ENCODE peak calls at places on chromosomes 12 and 14, in ten cellular contexts. U is CD8-positive, alpha-beta T cell; G is heart left ventricle; F is heart right ventricle; B is endodermal cell; S is HCT116; X is thoracic aorta; Y is body of pancreas; H is transverse colon; Q is H1. I is an unnamed sample. For H3K36me3, the result is how much of the 10 kb centered on the place peaks cover.

GRCh38 chr12:126747530-126748149 is 1519.3 kb upstream of the TMEM132C start:
- DNase-seq in U (peak), F (peak), Y (peak), Q (no peak), H (peak), B (peak), X (no peak), S (peak), G (peak), I (no peak)

GRCh38 chr14:68631058-68631690 is 161.7 kb downstream of the ZFP36L1 start:
- DNase-seq in H (no peak), F (no peak), Q (no peak), B (no peak), X (no peak), Y (no peak), U (no peak), G (no peak), S (no peak), I (no peak)

GRCh38 chr12:119673634-119674033 is 5.7 kb downstream of the PRKAB1 start:
- DNase-seq in Y (no peak), H (peak), U (no peak), X (no peak), S (no peak), G (peak), B (no peak), F (no peak), Q (no peak), I (peak)

GRCh38 chr12:131836193-131836592 is 8.0 kb downstream of the MMP17 start:
- DNase-seq in X (no peak), S (no peak), Q (no peak), B (no peak), H (no peak), G (no peak), Y (no peak), F (no peak), U (no peak), I (no peak)

GRCh38 chr14:33118653-33119052 is 180.0 kb downstream of the NPAS3 start:
- DNase-seq in B (no peak), S (no peak), Y (no peak), X (no peak), H (no peak), Q (no peak), U (no peak), F (no peak), G (no peak), I (no peak)

GRCh38 chr12:101780599-101780998 is 41.3 kb upstream of the SYCP3 start:
- DNase-seq in B (no peak), Q (no peak), S (no peak), H (no peak), U (no peak), G (no peak), F (no peak), X (no peak), Y (no peak), I (no peak)

GRCh38 chr14:71534506-71534905 is 397.7 kb upstream of the RGS6 start:
- DNase-seq in B (no peak), U (no peak), G (no peak), Y (no peak), S (no peak), X (no peak), Q (no peak), H (no peak), F (no peak), I (no peak)

GRCh38 chr12:46292754-46293402 is 24.0 kb upstream of the SLC38A1 start:
- DNase-seq in H (no peak), U (no peak), B (no peak), F (no peak), Q (no peak), S (no peak), G (no peak), X (no peak), Y (no peak), I (no peak)

GRCh38 chr12:92338671-92339070 is 193.0 kb upstream of the BTG1 start:
- DNase-seq in U (no peak), S (no peak), Y (no peak), F (no peak), B (no peak), G (no peak), Q (no peak), X (no peak), H (no peak), I (no peak)

GRCh38 chr14:91055016-91055415 is 5.4 kb downstream of the RPS6KA5 start:
- DNase-seq in F (no peak), S (no peak), H (no peak), B (no peak), U (no peak), Q (no peak), G (no peak), Y (no peak), X (no peak), I (no peak)

GRCh38 chr12:2161478-2161877 is 108.7 kb downstream of the CACNA1C start:
- DNase-seq in B (no peak), X (peak), Q (no peak), H (peak), F (peak), G (peak), Y (peak), U (no peak), S (no peak), I (peak)

GRCh38 chr12:122862110-122862634 is 26.9 kb downstream of the HIP1R start:
- DNase-seq in U (no peak), S (no peak), X (no peak), Y (no peak), G (no peak), F (no peak), B (peak), H (no peak), Q (no peak), I (peak)

GRCh38 chr12:6062427-6063378 is 61.8 kb downstream of the VWF start:
- DNase-seq in S (no peak), U (peak), Y (peak), G (no peak), Q (no peak), H (peak), X (no peak), F (no peak), B (peak), I (peak)

GRCh38 chr14:90641111-90642010 is 174.9 kb downstream of the TTC7B start:
- DNase-seq in S (no peak), F (no peak), G (no peak), U (no peak), Q (no peak), B (no peak), Y (no peak), H (no peak), X (no peak), I (no peak)

GRCh38 chr14:22549304-22549962 is 39.6 kb downstream of the DAD1 start:
- DNase-seq in H (no peak), S (no peak), F (no peak), G (no peak), U (no peak), Q (no peak), B (no peak), X (no peak), Y (no peak), I (no peak)

GRCh38 chr14:96177766-96178377 is 26.8 kb upstream of the BDKRB2 start:
- DNase-seq in H (no peak), X (no peak), Y (no peak), U (no peak), S (no peak), B (no peak), F (no peak), G (no peak), Q (no peak), I (peak)

DNA sequence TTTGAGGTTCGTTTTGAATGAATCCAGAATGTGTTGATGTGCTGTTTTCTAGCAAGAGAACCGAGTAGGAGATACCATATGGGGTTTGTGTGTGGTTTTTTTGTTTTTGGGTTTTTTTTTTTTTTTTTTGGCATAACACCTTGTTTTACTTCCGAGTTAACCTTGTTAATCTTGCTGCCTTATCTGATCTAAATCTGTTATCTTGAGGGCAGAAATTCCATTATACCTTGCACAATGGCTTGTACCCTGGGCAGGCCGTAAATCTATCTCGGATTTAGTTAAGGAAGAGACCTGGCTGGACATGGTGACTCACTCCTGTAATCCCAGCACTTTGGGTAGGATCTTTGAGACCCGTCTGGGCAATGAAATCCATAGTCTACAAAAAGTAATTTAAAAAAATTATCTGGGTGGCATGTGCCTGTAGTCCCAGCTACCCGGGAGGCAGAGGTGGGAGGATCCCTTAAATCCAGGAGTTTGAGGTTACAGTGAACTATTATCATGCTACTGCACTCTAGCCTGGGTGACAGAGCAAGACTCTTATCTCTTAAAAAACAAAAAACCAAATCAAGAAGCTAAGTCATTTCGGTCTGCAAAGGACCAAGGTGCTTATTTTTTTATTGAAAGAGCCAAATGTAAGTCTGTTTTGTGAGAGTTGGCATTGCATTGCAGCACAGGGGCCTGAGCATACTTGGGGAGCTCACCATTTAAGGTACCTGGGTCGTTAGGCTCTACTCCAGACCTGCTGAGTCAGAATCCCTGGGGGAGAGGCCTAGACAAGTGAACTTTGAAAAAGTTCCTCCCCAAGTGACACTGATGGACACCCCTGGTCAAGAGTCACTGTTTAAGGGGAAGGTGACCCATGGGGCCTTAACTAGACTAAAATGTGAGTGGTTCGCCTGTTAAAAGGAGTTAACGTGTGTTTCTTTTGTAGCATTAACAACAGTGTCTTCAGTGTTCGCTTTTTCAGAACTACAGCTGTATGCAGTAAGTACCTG is 6.7 kb downstream of the DLST start:
- DNase-seq in B (no peak), S (peak), F (no peak), Y (no peak), H (no peak), G (no peak), X (no peak), U (no peak), Q (no peak), I (no peak)
- H3K36me3 ChIP-seq in B (under half), S (under half), F (under half), Y (under half), H (under half), G (half or more), X (under half), U (under half), Q (under half), I (under half)

DNA sequence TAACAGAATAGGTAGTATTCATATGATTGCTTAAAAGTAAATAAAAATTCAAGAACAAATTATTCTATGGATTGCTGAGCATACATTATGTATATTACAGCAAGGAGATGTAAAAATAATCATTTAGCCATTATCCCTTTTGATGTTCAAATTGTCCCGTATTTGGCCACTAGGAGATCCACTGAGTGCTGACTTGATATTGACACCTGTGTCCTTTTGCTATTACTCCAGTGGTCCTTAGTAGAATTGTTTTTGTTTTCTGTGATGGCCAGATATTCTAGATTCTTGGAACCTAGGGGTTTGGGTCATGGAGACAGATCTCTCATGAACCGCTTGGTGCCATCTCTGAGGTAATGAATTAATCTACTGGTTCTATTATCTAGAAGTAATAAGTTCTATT is 16.8 kb downstream of the ERO1A start:
- DNase-seq in U (no peak), H (no peak), Y (no peak), Q (no peak), X (no peak), G (no peak), B (no peak), F (no peak), S (no peak), I (no peak)
- TF ChIP-seq CTCF in U (peak), H (peak), Y (no peak), Q (peak), X (peak), G (no peak), B (peak), F (no peak), S (peak), I (peak)

GRCh38 chr12:109192358-109192757 is 76.0 kb downstream of the ACACB start:
- DNase-seq in Q (no peak), X (no peak), U (no peak), H (no peak), G (no peak), F (no peak), B (peak), S (no peak), Y (no peak), I (no peak)
- H3K36me3 ChIP-seq in Q (under half), X (under half), U (under half), H (under half), G (half or more), F (under half), B (under half), S (under half), Y (under half), I (half or more)

DNA sequence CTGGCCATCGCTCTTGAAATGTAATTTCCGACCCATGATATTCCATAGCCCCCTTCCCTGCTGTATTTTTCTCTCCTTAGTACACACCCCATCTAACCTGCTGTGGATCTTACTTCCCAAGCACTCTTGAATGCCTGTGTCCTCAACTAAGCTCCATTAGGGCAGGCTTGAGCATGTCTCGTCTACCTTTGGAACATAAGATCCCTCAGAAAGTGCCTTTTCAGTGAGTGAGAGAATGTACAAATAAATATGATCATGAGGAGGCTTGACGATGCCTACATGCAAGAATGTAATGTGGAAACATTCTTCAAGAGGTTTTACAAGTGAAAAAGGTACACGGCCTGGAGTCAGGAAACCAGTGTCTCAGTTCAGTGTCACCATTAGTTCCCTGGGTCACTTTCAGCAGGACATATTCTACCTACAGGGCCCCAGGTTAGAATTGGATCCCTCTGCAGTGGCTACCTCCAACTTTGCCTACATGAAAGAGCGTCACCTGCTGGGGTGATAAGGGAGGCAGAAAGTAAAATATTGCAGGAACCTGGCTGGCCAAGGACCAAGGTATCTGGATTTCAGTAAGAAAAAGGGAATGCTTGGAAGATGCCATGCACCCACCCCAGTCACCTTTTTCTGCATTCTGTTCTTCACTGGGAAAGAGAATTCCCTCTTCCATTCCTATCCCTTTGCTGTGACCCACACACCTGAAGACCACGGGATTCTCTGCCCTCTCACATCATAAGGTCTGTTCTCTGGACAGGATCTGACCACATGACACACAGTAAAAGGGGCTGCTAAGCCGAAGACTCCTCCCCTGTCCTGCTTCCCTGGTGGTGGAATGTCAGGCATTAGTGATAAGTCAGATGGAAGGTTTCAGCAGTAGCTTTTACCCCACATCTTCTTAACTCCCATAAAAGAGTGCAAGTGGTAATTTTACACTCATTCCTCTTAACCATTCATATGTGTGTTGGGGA is 24.6 kb upstream of the SERPINA1 start:
- DNase-seq in Q (no peak), U (no peak), B (peak), G (no peak), Y (no peak), S (no peak), H (no peak), F (no peak), X (no peak), I (no peak)
- TF ChIP-seq CTCF in Q (peak), U (no peak), B (peak), G (no peak), Y (no peak), S (peak), H (peak), F (no peak), X (no peak), I (no peak)

DNA sequence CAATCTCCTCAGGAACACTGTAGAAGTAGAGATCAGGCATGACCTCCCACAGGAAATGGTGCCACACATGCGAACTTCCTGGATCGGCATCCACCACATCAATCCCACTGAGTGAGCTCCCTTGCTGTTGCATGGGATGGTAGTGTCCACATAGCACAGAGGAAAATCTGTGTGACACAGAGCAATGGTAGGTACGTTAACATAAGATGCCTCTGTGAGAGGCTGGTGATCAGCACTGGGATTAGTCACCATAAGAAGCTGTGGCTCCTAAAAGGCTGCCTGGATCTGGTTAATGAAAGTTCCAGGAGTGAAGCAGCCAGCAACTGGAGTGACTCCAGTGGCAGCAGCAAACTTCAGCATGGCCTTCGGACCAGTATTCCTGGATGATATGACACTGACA is 21.8 kb downstream of the WDHD1 start:
- DNase-seq in U (no peak), Q (no peak), H (no peak), G (no peak), X (no peak), Y (no peak), F (no peak), B (no peak), S (no peak), I (no peak)
- H3K36me3 ChIP-seq in U (under half), Q (half or more), H (under half), G (under half), X (under half), Y (under half), F (under half), B (half or more), S (under half), I (under half)

DNA sequence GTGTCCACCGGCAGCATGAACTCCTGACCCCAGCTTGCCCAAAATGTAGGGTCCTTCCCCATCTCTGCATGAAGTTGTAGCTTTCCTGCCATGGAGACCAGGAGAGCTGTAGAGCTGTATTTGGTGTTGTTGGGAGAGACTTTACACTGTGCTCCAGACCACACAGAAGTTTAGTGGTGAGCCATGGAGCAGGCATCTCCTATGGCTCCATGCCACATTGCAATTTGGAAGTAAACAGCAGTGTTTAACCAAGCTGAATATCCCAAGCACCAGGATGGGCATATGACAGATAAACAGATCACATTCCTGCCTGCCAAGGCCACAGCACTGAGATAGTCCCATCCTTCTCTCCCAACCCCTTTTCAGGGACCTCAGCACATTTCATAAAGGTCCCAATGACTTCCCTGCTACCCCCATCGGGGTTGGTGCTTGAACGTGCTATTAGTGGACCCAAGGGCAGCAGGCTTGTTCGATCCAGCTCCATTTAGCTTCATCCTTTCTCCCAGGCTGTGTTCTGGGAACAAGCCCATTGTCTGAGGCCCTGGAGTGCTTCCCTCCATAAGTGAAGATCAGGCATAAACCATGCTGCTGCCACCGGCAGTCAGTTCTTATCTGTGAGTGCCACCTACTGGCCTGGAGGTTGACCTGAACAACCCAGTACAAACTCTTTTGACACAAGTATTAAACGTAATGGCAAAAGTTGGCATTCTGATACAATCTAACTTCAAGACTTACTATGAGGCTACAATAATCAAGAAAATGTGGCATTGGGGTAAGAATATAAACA is 172.3 kb upstream of the ATXN7L3B start:
- DNase-seq in Y (peak), U (no peak), H (no peak), Q (no peak), F (no peak), S (no peak), B (peak), X (no peak), G (no peak), I (no peak)
- TF ChIP-seq CTCF in Y (no peak), U (no peak), H (no peak), Q (peak), F (no peak), S (peak), B (peak), X (no peak), G (no peak), I (no peak)

GRCh38 chr12:53465679-53466078 is 13.8 kb downstream of the PCBP2 start:
- DNase-seq in Y (no peak), G (no peak), Q (no peak), B (no peak), F (no peak), H (no peak), S (no peak), U (no peak), X (no peak), I (no peak)

GRCh38 chr12:53461591-53461990 is 9.7 kb downstream of the PCBP2 start:
- DNase-seq in F (no peak), Q (no peak), U (no peak), H (no peak), X (no peak), Y (no peak), B (peak), G (no peak), S (no peak), I (no peak)

GRCh38 chr12:53462935-53463334 is 11.0 kb downstream of the PCBP2 start:
- DNase-seq in S (no peak), Q (no peak), B (peak), H (no peak), G (no peak), Y (no peak), U (no peak), F (no peak), X (no peak), I (no peak)

GRCh38 chr12:53464685-53465084 is 12.8 kb downstream of the PCBP2 start:
- DNase-seq in G (no peak), H (no peak), F (no peak), B (peak), Q (no peak), X (no peak), S (no peak), U (no peak), Y (no peak), I (no peak)

DNA sequence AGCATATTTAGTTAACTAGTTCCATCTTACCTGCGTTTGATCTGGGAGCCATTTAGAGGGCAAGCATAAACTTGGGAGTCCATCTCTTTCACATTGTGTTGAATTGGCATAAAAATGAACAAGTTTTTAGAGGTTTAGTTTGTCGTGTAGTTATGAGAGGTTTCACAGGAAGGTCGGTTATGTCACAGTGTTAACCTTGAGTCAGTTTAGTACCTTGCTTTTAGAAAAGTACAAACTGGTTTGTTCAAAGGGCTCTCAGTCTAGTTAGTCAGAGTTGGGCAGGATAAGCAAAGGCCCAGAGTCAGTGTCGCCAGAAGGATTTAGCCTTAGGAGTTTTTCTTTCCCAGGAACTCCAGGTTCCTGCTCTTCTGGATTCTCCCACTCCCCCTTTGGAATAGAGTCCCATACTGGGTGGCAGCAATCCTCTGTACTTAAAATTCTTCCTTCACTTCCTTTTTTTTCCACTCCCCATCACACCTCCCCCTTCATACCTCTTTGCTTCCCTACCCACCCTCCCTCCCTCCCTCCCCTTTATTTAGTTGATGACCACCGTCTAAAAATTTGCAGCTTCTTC is 12.0 kb downstream of the PCBP2 start:
- DNase-seq in H (no peak), X (no peak), U (no peak), Y (no peak), Q (no peak), B (peak), G (no peak), S (no peak), F (no peak), I (no peak)
- H3K36me3 ChIP-seq in H (under half), X (half or more), U (half or more), Y (under half), Q (half or more), B (half or more), G (half or more), S (half or more), F (under half), I (half or more)

I was measured in sigmoid colon.